ENCODE peak calls at places on chromosome 9, in nine cellular contexts. F, P, L, O, N, K, A, U and W are unnamed samples.

GRCh38 chr9:20929276-20929675 is 102.2 kb downstream of the HACD4 start:
- DNase-seq in P (no peak), N (no peak), L (no peak), A (no peak), F (no peak), K (no peak), O (no peak), U (no peak), W (no peak)

GRCh38 chr9:115717711-115718173 is 435.8 kb upstream of the PAPPA start:
- DNase-seq in N (no peak), U (no peak), F (peak; percentile 89), A (peak; percentile 21), L (no peak), P (peak; percentile 56), K (no peak), O (peak; percentile 66), W (peak; percentile 74)

GRCh38 chr9:3181049-3181953 is 337.4 kb upstream of the PUM3 start:
- DNase-seq in U (no peak), A (no peak), P (peak; percentile 32), F (peak; percentile 18), N (no peak), K (peak; percentile 48), O (peak; percentile 13), L (peak; percentile 44), W (peak; percentile 23)

GRCh38 chr9:83327750-83328622 is 210.2 kb downstream of the FRMD3 start:
- DNase-seq in L (no peak), P (no peak), K (no peak), N (no peak), A (no peak), F (no peak), O (no peak), U (no peak), W (no peak)

GRCh38 chr9:105290401-105290800 is 46.0 kb downstream of the SLC44A1 start:
- DNase-seq in A (peak; percentile 60), K (peak; percentile 49), L (peak; percentile 84), O (no peak), F (peak; percentile 36), N (no peak), U (no peak), P (peak; percentile 79), W (peak; percentile 60)

GRCh38 chr9:126146254-126147145 is 180.1 kb upstream of the MVB12B start:
- DNase-seq in L (peak; percentile 14), P (no peak), N (no peak), U (peak; percentile 26), F (no peak), K (peak; percentile 41), O (no peak), A (no peak), W (peak; percentile 12)

GRCh38 chr9:115551396-115551795 is 433.4 kb upstream of the TNC start:
- DNase-seq in O (peak; percentile 26), K (no peak), F (peak; percentile 19), U (no peak), A (no peak), N (no peak), P (peak; percentile 78), L (no peak), W (no peak)

GRCh38 chr9:129254566-129255287 is 76.7 kb upstream of the IER5L start:
- DNase-seq in N (no peak), L (no peak), P (no peak), U (no peak), F (no peak), O (no peak), K (no peak), A (no peak), W (no peak)

GRCh38 chr9:94746541-94747505 is 20.3 kb downstream of the AOPEP start:
- DNase-seq in F (peak; percentile 13), N (no peak), U (no peak), P (no peak), K (no peak), L (no peak), O (no peak), A (no peak), W (no peak)

GRCh38 chr9:134210511-134210907 is 46.1 kb upstream of the RNU6ATAC start:
- DNase-seq in N (no peak), U (no peak), A (no peak), P (no peak), O (no peak), F (no peak), L (no peak), K (no peak), W (no peak)

GRCh38 chr9:123406691-123407536 is 50.9 kb downstream of the CRB2 start:
- DNase-seq in N (no peak), F (peak; percentile 63), A (peak; percentile 22), K (no peak), O (no peak), L (no peak), U (no peak), P (no peak), W (peak; percentile 13)

DNA sequence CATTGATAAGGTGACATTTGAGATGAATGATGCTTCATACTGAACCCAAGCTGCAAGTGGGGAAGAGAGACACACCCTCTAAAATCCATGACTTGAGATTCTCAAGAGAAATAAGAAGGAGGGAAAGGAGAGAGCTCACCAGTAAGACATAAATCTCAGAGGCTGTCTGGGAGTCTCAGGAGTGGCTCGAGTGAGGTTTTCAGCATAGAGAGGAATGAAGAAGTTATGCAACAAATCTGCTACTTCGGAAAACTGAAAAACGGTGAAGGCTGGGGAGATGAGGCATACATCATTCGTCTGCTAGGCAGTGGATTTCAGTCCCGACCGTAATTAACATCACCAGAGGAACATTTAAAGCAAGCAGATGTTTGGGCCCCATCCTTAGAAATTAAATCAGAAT is 31.8 kb upstream of the FREM1 start:
- DNase-seq in A (peak; percentile 11), N (no peak), U (no peak), P (no peak), L (no peak), F (no peak), K (no peak), O (no peak), W (no peak)
- H3K4me3 ChIP-seq in A (no peak overlapping the region), N (no peak overlapping the region), U (no peak overlapping the region), P (no peak overlapping the region), L (no peak overlapping the region), F (no peak overlapping the region), K (no peak overlapping the region), O (no peak overlapping the region), W (no peak overlapping the region)

DNA sequence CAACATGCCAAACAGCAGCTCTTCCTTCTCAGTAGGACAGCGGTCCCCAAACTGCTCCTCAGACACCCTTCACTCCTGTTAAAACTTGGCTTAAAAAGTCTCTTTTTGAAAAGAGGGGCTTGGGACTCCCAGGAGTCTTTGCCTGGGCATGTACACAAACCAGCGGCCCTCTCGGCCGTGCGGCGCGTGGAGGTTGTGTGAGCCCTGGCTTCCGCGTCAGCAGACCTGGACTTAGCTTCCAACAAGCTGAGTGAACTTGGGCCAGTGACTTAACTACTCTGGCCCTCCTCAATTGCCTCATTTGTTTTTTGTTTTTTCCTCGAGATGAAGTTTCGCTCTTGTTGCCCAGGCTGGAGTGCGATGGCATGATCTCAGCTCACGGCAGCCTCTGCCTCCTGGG is 15.3 kb upstream of the NTNG2 start:
- DNase-seq in O (no peak), F (no peak), K (no peak), A (no peak), U (no peak), N (no peak), P (no peak), L (no peak), W (no peak)
- TF ChIP-seq CTCF in O (no peak), F (no peak), K (no peak), A (no peak), U (no peak), N (no peak), P (no peak), L (no peak), W (no peak)

DNA sequence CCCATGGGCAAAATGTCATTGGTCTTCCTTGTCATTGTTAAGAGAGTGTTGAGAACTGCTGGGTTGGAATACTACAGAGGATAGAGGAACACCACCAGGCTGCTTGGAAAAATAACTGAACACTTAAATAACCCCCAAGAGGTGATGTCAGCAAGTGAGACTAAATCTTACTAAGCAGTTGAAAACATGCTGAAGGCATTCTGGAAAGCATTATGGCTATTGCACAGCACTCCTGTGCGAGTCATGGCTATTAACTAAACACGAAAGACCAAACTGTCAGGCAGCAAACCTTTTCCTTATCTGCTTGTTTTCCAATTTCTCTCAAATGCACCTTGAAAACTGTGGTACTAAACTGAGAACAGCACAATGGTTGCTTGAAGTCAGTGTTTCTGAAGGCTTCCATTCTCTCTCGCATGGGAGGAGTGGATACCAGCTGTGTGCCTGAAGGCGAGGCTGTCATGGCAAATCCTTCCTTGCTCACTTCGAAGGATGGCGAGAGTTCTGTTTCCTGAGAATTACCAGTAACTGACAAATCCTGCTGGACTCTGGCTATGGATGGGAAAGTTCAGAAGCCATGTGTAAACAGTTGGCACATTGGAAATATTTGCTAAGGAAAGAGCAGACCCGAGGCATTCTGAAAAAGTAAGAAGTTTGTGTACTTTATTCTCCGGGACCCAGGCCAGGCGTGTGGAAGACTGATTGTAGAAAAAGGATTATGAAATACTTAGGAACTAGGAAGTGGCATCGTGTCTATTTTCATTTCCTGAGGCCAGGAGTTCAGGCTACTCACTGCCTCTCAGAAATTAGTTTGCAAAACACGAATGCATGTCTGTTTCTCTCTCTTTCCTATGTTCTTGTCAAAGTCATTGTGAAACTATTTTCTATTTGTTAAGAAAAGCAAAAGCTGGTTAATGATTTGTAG is 182.1 kb downstream of the DMRT2 start:
- DNase-seq in L (peak; percentile 79), N (no peak), F (peak; percentile 33), U (peak; percentile 81), K (peak; percentile 83), A (peak; percentile 80), O (peak; percentile 55), P (peak; percentile 89), W (peak; percentile 87)
- H3K4me3 ChIP-seq in L (no peak overlapping the region), N (no peak overlapping the region), F (peak overlapping the region; percentile 18), U (no peak overlapping the region), K (peak overlapping the region; percentile 52), A (no peak overlapping the region), O (no peak overlapping the region), P (peak overlapping the region; percentile 26), W (no peak overlapping the region)

GRCh38 chr9:1922026-1922425 is 93.1 kb upstream of the SMARCA2 start:
- DNase-seq in O (no peak), U (no peak), A (no peak), F (no peak), P (no peak), L (no peak), K (no peak), N (no peak), W (no peak)

GRCh38 chr9:1913931-1914330 is 101.2 kb upstream of the SMARCA2 start:
- DNase-seq in N (no peak), F (no peak), U (no peak), O (no peak), P (no peak), K (no peak), L (no peak), A (no peak), W (no peak)

GRCh38 chr9:1918642-1919041 is 96.5 kb upstream of the SMARCA2 start:
- DNase-seq in U (no peak), F (no peak), L (no peak), O (no peak), N (no peak), K (no peak), P (no peak), A (no peak), W (no peak)

GRCh38 chr9:1916676-1917075 is 98.5 kb upstream of the SMARCA2 start:
- DNase-seq in L (no peak), K (no peak), A (no peak), N (no peak), P (peak; percentile 4), U (no peak), O (no peak), F (no peak), W (no peak)

DNA sequence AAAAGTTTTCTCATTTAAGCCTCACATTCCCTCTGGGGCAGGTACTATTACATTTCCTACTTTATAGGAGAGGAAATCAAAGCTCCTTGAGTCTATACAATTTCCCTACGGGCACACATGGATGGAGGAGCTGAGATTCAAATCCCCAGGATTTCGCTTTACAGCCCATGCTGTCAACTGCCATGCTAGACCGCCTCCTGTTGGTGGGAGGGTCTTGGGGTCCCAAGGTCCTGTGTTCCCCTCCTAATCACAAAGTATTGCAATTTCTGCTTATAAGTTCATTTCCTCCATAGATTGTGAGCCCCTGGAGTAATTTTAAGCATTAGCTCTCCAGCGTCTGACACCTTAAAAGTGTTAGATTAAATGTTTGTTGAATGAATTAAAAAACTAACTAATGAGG is 95.9 kb upstream of the SMARCA2 start:
- DNase-seq in A (no peak), U (no peak), K (no peak), O (no peak), N (no peak), P (no peak), L (no peak), F (no peak), W (no peak)
- TF ChIP-seq CTCF in A (no peak), U (no peak), K (no peak), O (no peak), N (no peak), P (no peak), L (no peak), F (no peak), W (no peak)